ENCODE peak calls at places on chromosome 4, in nine cellular contexts. C is tibial artery, F is AG08396, L is GM04503, R is activated B cell treated with CpG ODN at 0.5 μM for 24 hours, Z is thyroid gland, V is neuronal stem cell, D is hepatocyte, T is breast epithelium. K is an unnamed sample.

GRCh38 chr4:67558493-67558892 is at the start of gene STAP1:
- DNase-seq in D (no peak), T (no peak), Z (no peak), R (peak; percentile 27), F (no peak), C (no peak), V (no peak), L (no peak), K (no peak)

GRCh38 chr4:163391756-163392155 is 48.1 kb downstream of the NPY5R start:
- DNase-seq in Z (no peak), F (no peak), V (no peak), C (no peak), T (no peak), R (no peak), L (no peak), D (no peak), K (no peak)

GRCh38 chr4:122814426-122814825 is 12.2 kb upstream of the FGF2 start:
- DNase-seq in V (no peak), C (no peak), D (no peak), T (no peak), F (no peak), R (no peak), L (no peak), Z (no peak), K (no peak)

GRCh38 chr4:106898621-106899230 is 137.4 kb downstream of the DKK2 start:
- DNase-seq in L (peak; percentile 19), D (peak; percentile 84), V (peak; percentile 50), R (no peak), T (no peak), F (peak; percentile 17), Z (peak; percentile 3), C (no peak), K (no peak)

GRCh38 chr4:152581536-152582160 is 45.8 kb upstream of the FBXW7 start:
- DNase-seq in R (no peak), Z (no peak), C (no peak), D (no peak), T (no peak), V (no peak), F (no peak), L (no peak), K (no peak)

GRCh38 chr4:84582988-84583870 is at the start of gene CDS1:
- DNase-seq in V (no peak), D (peak; percentile 71), C (no peak), Z (peak; percentile 84), L (no peak), R (no peak), T (peak; percentile 22), F (peak; percentile 43), K (peak; percentile 16)

GRCh38 chr4:78560296-78560963 is 8.9 kb downstream of the ANXA3 start:
- DNase-seq in L (peak; percentile 50), D (peak; percentile 65), T (no peak), R (no peak), Z (no peak), C (no peak), F (peak; percentile 51), V (no peak), K (no peak)

GRCh38 chr4:122500852-122501501 is 44.5 kb upstream of the IL2 start:
- DNase-seq in V (no peak), L (no peak), R (no peak), C (no peak), D (no peak), F (no peak), T (no peak), Z (no peak), K (no peak)

GRCh38 chr4:38730830-38731646 is 51.8 kb downstream of the TLR10 start:
- DNase-seq in V (peak; percentile 72), L (peak; percentile 76), F (peak; percentile 79), T (peak; percentile 30), Z (peak; percentile 73), D (peak; percentile 81), R (peak; percentile 74), C (peak; percentile 72), K (peak; percentile 86)

GRCh38 chr4:94516067-94516466 is 64.3 kb downstream of the PDLIM5 start:
- DNase-seq in Z (no peak), R (no peak), D (no peak), C (no peak), T (no peak), F (peak; percentile 11), V (no peak), L (peak; percentile 64), K (no peak)

GRCh38 chr4:76637704-76638361 is 202.8 kb downstream of the SHROOM3 start:
- DNase-seq in Z (no peak), V (no peak), C (no peak), L (peak; percentile 56), F (no peak), T (no peak), R (no peak), D (no peak), K (no peak)

GRCh38 chr4:113837397-113837796 is 75.9 kb upstream of the CAMK2D start:
- DNase-seq in L (peak; percentile 74), T (no peak), Z (no peak), V (no peak), C (no peak), R (no peak), F (peak; percentile 46), D (peak; percentile 7), K (no peak)

GRCh38 chr4:3305610-3306371 is 13.0 kb downstream of the RGS12 start:
- DNase-seq in R (no peak), D (no peak), F (peak; percentile 67), Z (peak; percentile 1), L (no peak), V (no peak), T (no peak), C (peak; percentile 13), K (no peak)

GRCh38 chr4:181756451-181756850 is 486.8 kb upstream of the TENM3 start:
- DNase-seq in Z (no peak), C (no peak), T (no peak), L (no peak), D (no peak), R (no peak), F (no peak), V (no peak), K (no peak)

GRCh38 chr4:114997596-114997995 is 115.8 kb downstream of the NDST4 start:
- DNase-seq in D (no peak), Z (no peak), F (no peak), L (no peak), C (no peak), V (no peak), T (no peak), R (no peak), K (no peak)

GRCh38 chr4:183289688-183290087 is 30.4 kb downstream of the CLDN22 start:
- DNase-seq in L (no peak), F (no peak), V (no peak), Z (no peak), C (no peak), T (no peak), R (no peak), D (no peak), K (no peak)

GRCh38 chr4:39036172-39036571 is 4.0 kb upstream of the TMEM156 start:
- DNase-seq in C (no peak), R (no peak), L (no peak), V (no peak), F (no peak), T (no peak), D (no peak), Z (no peak), K (no peak)

GRCh38 chr4:106522839-106523238 is 154.3 kb upstream of the GIMD1 start:
- DNase-seq in L (peak; percentile 3), R (no peak), D (no peak), T (no peak), Z (no peak), F (peak; percentile 6), V (no peak), C (no peak), K (no peak)

GRCh38 chr4:121711263-121712000 is 14.7 kb upstream of the ANXA5 start:
- DNase-seq in Z (peak; percentile 54), R (peak; percentile 18), C (peak; percentile 89), V (peak; percentile 86), F (peak; percentile 90), T (peak; percentile 78), L (peak; percentile 80), D (peak; percentile 92), K (no peak)

GRCh38 chr4:146949559-146949958 is 3.9 kb upstream of the TTC29 start:
- DNase-seq in F (no peak), V (no peak), T (no peak), L (no peak), D (no peak), Z (no peak), R (no peak), C (no peak), K (no peak)

GRCh38 chr4:171812377-171813194 is 618 bp upstream of the GALNTL6 start:
- DNase-seq in F (no peak), T (no peak), L (no peak), R (no peak), C (no peak), D (peak; percentile 11), V (peak; percentile 39), Z (no peak), K (no peak)

GRCh38 chr4:113760094-113760851 is 1.3 kb downstream of the CAMK2D start:
- DNase-seq in Z (peak; percentile 53), V (no peak), R (no peak), L (no peak), D (peak; percentile 62), C (peak; percentile 56), F (peak; percentile 12), T (no peak), K (peak; percentile 20)

GRCh38 chr4:1243451-1244080 is 5.4 kb downstream of the CTBP1 start:
- DNase-seq in T (no peak), V (no peak), F (peak; percentile 9), R (no peak), Z (no peak), L (no peak), C (peak; percentile 19), D (peak; percentile 3), K (no peak)

GRCh38 chr4:74117024-74117534 is 18.1 kb upstream of the CXCL2 start:
- DNase-seq in Z (peak; percentile 70), D (peak; percentile 89), F (peak; percentile 78), T (peak; percentile 85), L (peak; percentile 96), R (no peak), C (peak; percentile 80), V (no peak), K (no peak)

GRCh38 chr4:30950737-30951136 is 230.6 kb downstream of the PCDH7 start:
- DNase-seq in R (no peak), V (no peak), L (no peak), C (no peak), F (no peak), D (peak; percentile 61), Z (no peak), T (no peak), K (no peak)

GRCh38 chr4:169333265-169333664 is 62.5 kb upstream of the SH3RF1 start:
- DNase-seq in L (no peak), T (no peak), R (no peak), C (no peak), Z (no peak), F (no peak), V (no peak), D (no peak), K (no peak)

GRCh38 chr4:6208416-6208815 is 8.1 kb upstream of the JAKMIP1 start:
- DNase-seq in D (no peak), V (no peak), C (peak; percentile 9), T (no peak), L (no peak), F (no peak), R (no peak), Z (no peak), K (no peak)

GRCh38 chr4:184515606-184516005 is 41.3 kb upstream of the IRF2 start:
- DNase-seq in Z (no peak), D (no peak), L (no peak), R (no peak), V (no peak), F (no peak), T (no peak), C (no peak), K (no peak)

GRCh38 chr4:183729069-183729406 is 69.9 kb downstream of the TRAPPC11 start:
- DNase-seq in R (no peak), D (no peak), L (no peak), T (no peak), F (no peak), C (no peak), Z (no peak), V (no peak), K (no peak)

GRCh38 chr4:15234585-15235126 is 193.2 kb upstream of the C1QTNF7 start:
- DNase-seq in L (peak; percentile 94), D (peak; percentile 30), R (no peak), F (peak; percentile 72), C (no peak), T (no peak), Z (no peak), V (no peak), K (no peak)

GRCh38 chr4:106584590-106584989 is 216.0 kb upstream of the GIMD1 start:
- DNase-seq in V (no peak), T (no peak), C (no peak), R (no peak), F (no peak), L (no peak), Z (no peak), D (no peak), K (no peak)